ENCODE peak calls at places on chromosomes 11 and 22, in six cellular contexts. Y is pancreas, X is left ventricle myocardium inferior, M is kidney, G is lower lobe of right lung, S is keratinocyte. L is an unnamed sample. For H3K36me3, the result is how much of the 10 kb centered on the place peaks cover.

GRCh38 chr22:19983701-19984100 is 32.9 kb downstream of the ARVCF start:
- DNase-seq in Y (peak), X (no peak), M (peak), G (no peak), S (no peak), L (no peak)

GRCh38 chr11:64048042-64048854 is 12.5 kb downstream of the FLRT1 start:
- DNase-seq in Y (peak), X (no peak), M (no peak), G (no peak), S (no peak), L (no peak)

GRCh38 chr11:101043940-101044339 is 85.7 kb downstream of the PGR start:
- DNase-seq in Y (no peak), X (no peak), M (no peak), G (no peak), S (no peak), L (no peak)

GRCh38 chr11:112270551-112271180 is 10.0 kb upstream of the PLET1 start:
- DNase-seq in Y (no peak), X (no peak), M (no peak), G (no peak), S (no peak), L (no peak)

GRCh38 chr11:22151795-22152194 is 41.1 kb upstream of the ANO5 start:
- DNase-seq in Y (no peak), X (no peak), M (no peak), G (no peak), S (no peak), L (no peak)

GRCh38 chr11:57546869-57547518 is 9.6 kb downstream of the SMTNL1 start:
- DNase-seq in Y (no peak), X (no peak), M (no peak), G (no peak), S (no peak), L (no peak)

GRCh38 chr22:48236261-48236660 is 1473.8 kb downstream of the TBC1D22A start:
- DNase-seq in Y (no peak), X (no peak), M (no peak), G (no peak), S (no peak), L (no peak)

GRCh38 chr11:66002648-66003225 is 434 bp downstream of the BANF1 start:
- DNase-seq in Y (peak), X (peak), M (no peak), G (peak), S (no peak), L (no peak)

GRCh38 chr11:35641206-35641885 is 21.2 kb upstream of the TRIM44 start:
- DNase-seq in Y (no peak), X (no peak), M (no peak), G (no peak), S (no peak), L (no peak)

GRCh38 chr11:22795914-22796313 is 33.7 kb downstream of the SVIP start:
- DNase-seq in Y (no peak), X (no peak), M (no peak), G (no peak), S (no peak), L (no peak)

GRCh38 chr11:130749216-130749615 is 167.1 kb downstream of the SNX19 start:
- DNase-seq in Y (no peak), X (no peak), M (no peak), G (no peak), S (no peak), L (no peak)

GRCh38 chr11:94128746-94129504 is at the start of gene PANX1:
- DNase-seq in Y (peak), X (peak), M (peak), G (peak), S (no peak), L (peak)

GRCh38 chr11:3111919-3112690 is 53.0 kb downstream of the OSBPL5 start:
- DNase-seq in Y (no peak), X (no peak), M (no peak), G (peak), S (no peak), L (peak)

GRCh38 chr11:10770626-10771254 is 19.7 kb downstream of the CTR9 start:
- DNase-seq in Y (no peak), X (peak), M (no peak), G (no peak), S (no peak), L (no peak)

GRCh38 chr11:7250166-7250565 is 1.5 kb upstream of the SYT9 start:
- DNase-seq in Y (no peak), X (no peak), M (no peak), G (no peak), S (no peak), L (no peak)

GRCh38 chr22:19289475-19290161 is 1.9 kb downstream of the CLTCL1 start:
- DNase-seq in Y (no peak), X (no peak), M (no peak), G (no peak), S (peak), L (no peak)

GRCh38 chr22:43092085-43092484 is 2.9 kb upstream of the TTLL1 start:
- DNase-seq in Y (no peak), X (no peak), M (no peak), G (no peak), S (no peak), L (no peak)

GRCh38 chr22:42621505-42622002 is 6.9 kb upstream of the POLDIP3 start:
- DNase-seq in Y (peak), X (peak), M (peak), G (peak), S (no peak), L (no peak)

GRCh38 chr11:100732949-100733348 is 45.9 kb downstream of the ARHGAP42 start:
- DNase-seq in Y (no peak), X (no peak), M (no peak), G (no peak), S (no peak), L (no peak)

GRCh38 chr11:69537126-69537525 is 55.7 kb downstream of the LINC01488 start:
- DNase-seq in Y (peak), X (no peak), M (peak), G (no peak), S (no peak), L (no peak)

DNA sequence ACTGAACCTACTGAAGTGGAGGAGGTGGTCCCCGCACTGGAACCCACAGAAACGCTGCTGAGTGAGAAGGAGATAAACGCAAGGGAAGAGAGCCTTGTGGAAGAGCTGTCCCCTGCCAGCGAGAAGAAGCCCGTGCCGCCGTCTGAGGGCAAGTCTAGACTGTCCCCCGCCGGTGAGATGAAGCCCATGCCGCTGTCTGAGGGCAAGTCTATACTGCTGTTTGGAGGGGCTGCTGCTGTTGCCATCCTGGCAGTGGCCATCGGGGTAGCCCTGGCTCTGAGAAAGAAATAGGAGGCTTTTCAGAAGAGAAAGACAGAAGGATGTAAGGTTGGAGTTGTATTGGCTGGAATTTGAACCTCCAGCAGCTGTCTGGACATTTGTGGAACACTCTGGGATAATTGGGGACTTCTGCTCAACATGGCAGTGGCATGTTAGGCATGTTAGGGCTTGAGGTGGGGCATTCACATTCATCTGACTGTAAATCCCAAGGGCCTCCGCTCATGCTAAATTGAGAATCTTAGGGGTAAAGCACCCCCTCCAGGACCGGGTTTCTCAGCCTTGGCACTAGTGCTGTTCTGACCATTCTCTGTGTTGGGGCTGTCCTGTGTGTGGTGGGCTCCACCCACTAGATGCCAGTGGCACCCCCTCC is 46.9 kb downstream of the BID start:
- DNase-seq in Y (no peak), X (no peak), M (no peak), G (no peak), S (no peak), L (no peak)
- TF ChIP-seq CTCF in Y (no peak), X (no peak), M (no peak), G (no peak), S (no peak), L (no peak)

GRCh38 chr11:126466288-126467045 is 111.0 kb downstream of the ST3GAL4 start:
- DNase-seq in Y (peak), X (no peak), M (no peak), G (no peak), S (no peak), L (no peak)
- H3K4me3 ChIP-seq in Y (no peak), X (no peak), M (no peak), G (no peak), S (no peak), L (no peak)

DNA sequence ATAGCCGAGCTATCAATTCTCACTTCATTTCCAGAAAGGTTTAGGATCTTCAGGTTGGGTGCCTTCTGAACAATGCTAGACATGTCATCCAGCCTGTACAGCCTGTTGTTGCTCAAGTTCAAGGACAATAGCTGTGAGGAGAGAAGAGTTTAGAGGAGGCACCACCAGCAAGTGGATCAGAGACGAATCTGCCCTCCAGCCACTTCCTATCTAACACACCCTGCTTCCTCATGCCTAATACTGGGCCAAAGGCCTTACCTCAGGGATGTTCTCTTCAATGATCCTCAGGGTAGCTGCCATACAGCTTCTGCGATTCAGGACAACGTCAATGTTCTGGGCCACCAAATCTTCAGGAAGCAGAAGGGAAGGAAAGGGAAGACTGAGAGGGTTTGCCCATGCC is 4.2 kb downstream of the NXF1 start:
- DNase-seq in Y (no peak), X (no peak), M (no peak), G (no peak), S (no peak), L (no peak)
- H3K36me3 ChIP-seq in Y (half or more), X (half or more), M (under half), G (half or more), S (half or more), L (under half)

GRCh38 chr22:29383740-29384139 is 4.6 kb downstream of the AP1B1 start:
- DNase-seq in Y (no peak), X (no peak), M (no peak), G (no peak), S (no peak), L (no peak)
- TF ChIP-seq CTCF in Y (no peak), X (no peak), M (no peak), G (no peak), S (no peak), L (no peak)